ENCODE peak calls at places on chromosomes 12 and 14, in ten cellular contexts. V is lower lobe of right lung; Y is tibial artery; O is dorsolateral prefrontal cortex; X is sigmoid colon; K is HFF-Myc; U is heart left ventricle; D is ascending aorta; I is foreskin fibroblast; P is CD8-positive, alpha-beta T cell. T is an unnamed sample.

GRCh38 chr12:78194448-78194847 is 363.8 kb downstream of the NAV3 start:
- DNase-seq in V (no peak), U (no peak), I (peak), K (peak), D (no peak), P (no peak), X (no peak), Y (no peak), O (no peak), T (no peak)

GRCh38 chr12:122368361-122369073 is 54.0 kb downstream of the CLIP1 start:
- DNase-seq in I (peak), Y (no peak), O (no peak), D (no peak), P (no peak), V (no peak), K (peak), U (no peak), X (no peak), T (no peak)

GRCh38 chr12:123445388-123446344 is 9.2 kb upstream of the RILPL2 start:
- DNase-seq in P (no peak), V (peak), U (no peak), Y (peak), D (peak), X (no peak), O (no peak), K (no peak), I (peak), T (no peak)

GRCh38 chr12:78818487-78818886 is 46.1 kb upstream of the SYT1 start:
- DNase-seq in U (no peak), I (peak), P (no peak), Y (no peak), D (no peak), V (no peak), X (no peak), O (no peak), K (no peak), T (no peak)

GRCh38 chr14:105299654-105300541 is 903 bp downstream of the BRF1 start:
- DNase-seq in K (no peak), O (no peak), X (peak), U (peak), P (no peak), I (peak), Y (no peak), V (peak), D (no peak), T (no peak)

GRCh38 chr12:50581226-50582184 is 76.7 kb downstream of the DIP2B start:
- DNase-seq in Y (no peak), O (no peak), P (no peak), X (no peak), I (peak), V (no peak), U (no peak), K (no peak), D (no peak), T (no peak)

GRCh38 chr14:34713681-34714319 is 593 bp downstream of the CFL2 start:
- DNase-seq in P (no peak), V (peak), X (peak), Y (peak), U (no peak), O (no peak), D (peak), I (peak), K (no peak), T (no peak)

GRCh38 chr14:75088566-75089373 is 19.3 kb downstream of the ZC2HC1C start:
- DNase-seq in O (no peak), X (no peak), I (peak), P (no peak), Y (peak), V (no peak), D (peak), U (no peak), K (peak), T (no peak)

GRCh38 chr14:64871344-64871743 is 8.4 kb downstream of the SPTB start:
- DNase-seq in D (no peak), U (no peak), K (no peak), Y (no peak), X (no peak), I (no peak), O (no peak), P (no peak), V (no peak), T (no peak)

GRCh38 chr12:5073838-5074237 is 30.2 kb downstream of the KCNA5 start:
- DNase-seq in X (no peak), V (no peak), K (no peak), O (no peak), Y (no peak), U (no peak), I (peak), D (no peak), P (no peak), T (no peak)
- TF ChIP-seq CTCF in X (no peak), V (no peak), K (peak), O (no peak), Y (no peak), U (no peak), I (peak), D (no peak), P (no peak), T (no peak)

GRCh38 chr14:80055912-80056801 is 155.1 kb downstream of the DIO2 start:
- DNase-seq in I (peak), D (no peak), V (no peak), O (peak), Y (peak), P (no peak), U (no peak), X (no peak), K (peak), T (no peak)
- TF ChIP-seq CTCF in I (peak), D (peak), V (peak), O (peak), Y (peak), P (no peak), U (peak), X (peak), K (peak), T (no peak)

DNA sequence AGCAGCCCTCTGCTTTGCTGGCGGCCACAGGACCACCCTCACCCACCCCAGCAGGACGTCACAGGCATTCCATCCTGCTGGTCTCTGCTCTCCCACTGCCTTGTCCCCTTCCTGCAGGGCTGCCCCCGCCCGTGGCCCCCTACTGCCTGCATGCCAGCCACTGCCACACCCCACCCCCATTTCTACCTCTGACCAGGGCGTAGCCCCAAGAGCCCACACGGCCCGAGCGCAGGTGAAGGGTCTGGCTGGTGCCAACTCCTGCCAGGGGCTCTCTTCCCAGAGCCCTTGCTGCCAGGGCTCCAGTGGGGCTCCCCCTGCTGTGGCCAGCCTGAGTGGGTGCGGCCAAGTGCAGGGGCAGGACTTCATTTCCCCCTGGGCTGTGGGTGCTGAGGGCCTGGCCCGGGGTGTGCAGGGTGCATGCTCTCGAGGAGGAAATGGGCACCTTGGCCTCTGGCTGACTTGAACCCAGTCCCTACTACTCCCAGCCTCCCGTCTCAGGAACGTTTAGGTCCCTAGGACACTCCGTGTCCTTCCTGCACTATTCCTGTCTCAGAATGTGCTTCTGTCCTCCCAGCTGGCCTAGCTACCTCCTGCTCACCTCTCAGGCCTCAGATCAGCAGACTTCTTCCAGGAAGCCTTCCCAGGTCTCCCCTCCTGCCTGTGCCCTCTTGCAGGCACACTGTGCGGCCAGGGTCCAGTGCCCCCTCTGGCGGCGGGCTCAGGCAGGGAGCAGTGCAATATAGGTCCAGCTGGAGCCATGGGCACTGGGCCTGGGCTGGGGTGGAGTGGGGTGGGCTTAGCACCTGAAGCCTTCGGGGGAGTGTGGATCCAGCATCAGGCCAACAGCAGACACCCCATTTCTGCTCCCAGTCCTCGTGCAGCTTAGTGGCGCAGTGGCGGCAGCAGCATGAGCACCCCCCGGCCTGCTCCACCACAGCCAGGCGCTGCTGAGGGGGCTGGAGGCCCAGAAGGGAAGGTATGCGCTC is 1.4 kb downstream of the LBHD2 start:
- DNase-seq in I (no peak), O (no peak), U (peak), X (no peak), D (no peak), P (no peak), Y (no peak), K (no peak), V (no peak), T (no peak)
- TF ChIP-seq CTCF in I (peak), O (no peak), U (no peak), X (no peak), D (no peak), P (no peak), Y (no peak), K (peak), V (no peak), T (no peak)

GRCh38 chr14:43983721-43984120 is 523.4 kb downstream of the FSCB start:
- DNase-seq in U (no peak), V (no peak), D (no peak), Y (no peak), I (no peak), K (no peak), X (no peak), O (no peak), P (no peak), T (no peak)

GRCh38 chr14:43988989-43989388 is 518.1 kb downstream of the FSCB start:
- DNase-seq in X (no peak), V (no peak), K (no peak), I (no peak), D (no peak), U (no peak), O (no peak), P (no peak), Y (no peak), T (no peak)
- TF ChIP-seq CTCF in X (no peak), V (no peak), K (no peak), I (no peak), D (no peak), U (no peak), O (no peak), P (no peak), Y (no peak), T (no peak)

GRCh38 chr14:53151523-53151866 is 1.6 kb downstream of the DDHD1 start:
- DNase-seq in X (no peak), K (no peak), U (no peak), P (no peak), O (no peak), I (no peak), D (no peak), Y (no peak), V (no peak), T (no peak)

GRCh38 chr14:53152627-53152908 is 555 bp downstream of the DDHD1 start:
- DNase-seq in O (no peak), K (no peak), Y (no peak), X (no peak), P (no peak), U (no peak), D (no peak), V (no peak), I (no peak), T (no peak)

GRCh38 chr14:53152909-53153701 is at the start of gene DDHD1:
- DNase-seq in I (peak), O (peak), K (no peak), X (peak), P (peak), V (peak), Y (peak), D (peak), U (peak), T (peak)

GRCh38 chr14:53153702-53154112 is 584 bp upstream of the DDHD1 start:
- DNase-seq in V (no peak), U (no peak), O (no peak), K (no peak), X (no peak), I (no peak), Y (no peak), P (no peak), D (no peak), T (no peak)

DNA sequence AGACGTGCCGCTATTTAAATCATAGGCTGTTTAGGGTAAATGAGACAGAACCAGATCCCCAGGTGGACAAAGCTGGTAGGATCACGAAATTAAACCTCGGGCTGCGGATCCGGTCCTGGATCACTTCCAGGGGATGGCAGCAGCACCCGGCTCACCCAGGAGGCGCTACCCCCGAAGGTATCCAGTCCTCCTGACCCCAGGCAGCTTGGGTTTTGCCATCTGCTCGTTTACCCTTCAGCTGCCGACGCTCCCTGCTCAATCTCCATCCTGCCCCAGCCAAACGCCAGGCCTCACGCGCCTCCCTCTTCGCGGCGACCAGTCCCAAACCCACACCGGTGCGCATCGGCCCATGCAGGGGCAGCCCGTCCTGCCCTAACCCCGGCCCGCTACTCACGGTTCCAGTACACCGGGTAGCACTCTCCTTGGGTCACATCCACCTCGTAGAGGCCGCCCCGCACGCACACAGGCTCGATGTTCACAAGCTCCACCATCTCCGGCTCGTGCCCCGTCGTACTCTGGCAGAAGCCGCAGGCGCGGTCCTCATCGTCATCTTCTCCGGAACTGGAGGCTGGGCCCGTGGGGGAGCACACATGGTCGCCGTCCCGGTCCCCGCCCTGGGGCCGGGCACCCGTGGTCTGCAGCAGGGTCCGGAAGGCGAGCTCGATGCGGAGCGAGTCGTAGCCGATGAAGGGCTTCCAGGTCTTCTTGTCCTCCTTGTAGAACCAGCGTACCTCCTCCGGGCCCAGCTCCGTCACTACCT is 1.1 kb downstream of the DDHD1 start:
- DNase-seq in O (peak), D (peak), V (peak), X (peak), P (peak), I (peak), Y (peak), U (peak), K (peak), T (peak)
- TF ChIP-seq CTCF in O (no peak), D (no peak), V (no peak), X (peak), P (peak), I (no peak), Y (no peak), U (no peak), K (no peak), T (no peak)

DNA sequence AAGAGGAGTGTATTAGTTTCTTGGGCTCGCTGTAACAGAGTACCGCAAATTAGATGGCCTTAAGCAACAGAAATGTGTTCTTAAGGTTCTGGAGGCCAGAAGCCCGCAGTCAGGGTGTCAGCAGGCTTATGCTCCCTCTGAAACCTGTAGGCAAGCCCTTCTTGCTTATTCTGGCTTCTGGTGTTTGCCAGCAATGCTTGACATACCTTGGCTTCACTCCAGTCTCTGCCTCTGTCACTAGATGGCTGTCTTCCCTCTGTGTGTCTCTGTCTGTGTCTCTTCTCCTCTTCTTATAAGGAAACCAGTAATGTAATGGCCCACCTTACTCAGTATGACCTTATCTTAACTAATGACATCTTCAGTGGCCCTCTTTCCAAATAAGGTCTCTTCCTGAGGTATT is 85.1 kb downstream of the DERA start:
- DNase-seq in Y (no peak), D (no peak), I (peak), U (no peak), X (no peak), O (no peak), K (no peak), V (no peak), P (no peak), T (no peak)
- TF ChIP-seq CTCF in Y (no peak), D (no peak), I (no peak), U (no peak), X (no peak), O (no peak), K (no peak), V (no peak), P (no peak), T (no peak)

DNA sequence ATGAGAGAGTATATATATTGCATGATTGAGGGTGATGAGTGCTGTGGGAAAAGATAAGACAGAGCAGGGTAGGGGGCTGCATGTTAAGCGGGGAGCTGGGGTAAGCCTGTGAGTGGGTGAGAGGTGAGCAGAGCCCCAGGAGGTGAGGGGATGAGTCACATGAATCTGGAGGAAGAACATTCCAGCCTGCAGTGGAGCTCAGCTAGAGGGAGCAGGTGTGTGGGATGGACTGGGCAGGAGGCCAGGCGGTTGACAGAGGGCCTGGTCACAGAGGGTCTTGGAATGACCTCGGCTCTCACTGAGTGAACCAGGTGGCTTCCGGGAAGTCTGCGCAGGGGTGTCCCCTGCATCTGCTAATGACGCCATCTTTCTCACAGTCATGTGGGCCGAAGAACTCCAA is 44.4 kb downstream of the GIT2 start:
- DNase-seq in U (peak), K (no peak), V (no peak), X (peak), O (no peak), Y (no peak), D (no peak), I (peak), P (no peak), T (no peak)
- TF ChIP-seq CTCF in U (no peak), K (no peak), V (no peak), X (no peak), O (no peak), Y (no peak), D (no peak), I (no peak), P (no peak), T (no peak)

GRCh38 chr14:21933681-21934080 is 260.1 kb upstream of the OR4E1 start:
- DNase-seq in V (no peak), I (no peak), U (no peak), O (no peak), P (no peak), D (no peak), Y (no peak), X (no peak), K (no peak), T (no peak)
- TF ChIP-seq CTCF in V (peak), I (no peak), U (no peak), O (peak), P (peak), D (no peak), Y (no peak), X (peak), K (no peak), T (no peak)

GRCh38 chr12:96902076-96902475 is 5.0 kb upstream of the NEDD1 start:
- DNase-seq in D (no peak), Y (no peak), V (no peak), K (no peak), X (no peak), O (no peak), I (peak), P (no peak), U (no peak), T (no peak)
- TF ChIP-seq CTCF in D (no peak), Y (no peak), V (no peak), K (peak), X (no peak), O (no peak), I (no peak), P (no peak), U (no peak), T (no peak)